ENCODE peak calls at places on chromosomes 12 and 14, in seven cellular contexts. One of them, this sample, is unnamed.

GRCh38 chr12:90355701-90356345 is 599.2 kb downstream of the CCER1 start:
- DNase-seq in OCI-LY7: no peak
- DNase-seq in lung: no peak
- DNase-seq in transverse colon: no peak
- DNase-seq in cardiac muscle cell: no peak
- DNase-seq in breast epithelium: no peak
- DNase-seq in neural progenitor cell: no peak
- DNase-seq in this sample: peak; percentile 4

GRCh38 chr12:60834806-60835205 is 1239.0 kb downstream of the SLC16A7 start:
- DNase-seq in OCI-LY7: no peak
- DNase-seq in lung: no peak
- DNase-seq in transverse colon: no peak
- DNase-seq in cardiac muscle cell: no peak
- DNase-seq in breast epithelium: no peak
- DNase-seq in neural progenitor cell: no peak
- DNase-seq in this sample: no peak

GRCh38 chr14:104724981-104725771 is 1.1 kb downstream of the ADSS1 start:
- DNase-seq in OCI-LY7: no peak
- DNase-seq in lung: no peak
- DNase-seq in transverse colon: peak; percentile 37
- DNase-seq in cardiac muscle cell: peak; percentile 62
- DNase-seq in breast epithelium: no peak
- DNase-seq in neural progenitor cell: peak; percentile 63
- DNase-seq in this sample: peak; percentile 67

GRCh38 chr12:80269953-80270552 is 170.7 kb downstream of the OTOGL start:
- DNase-seq in OCI-LY7: peak; percentile 38
- DNase-seq in lung: no peak
- DNase-seq in transverse colon: no peak
- DNase-seq in cardiac muscle cell: peak; percentile 66
- DNase-seq in breast epithelium: no peak
- DNase-seq in neural progenitor cell: peak; percentile 62
- DNase-seq in this sample: peak; percentile 63

GRCh38 chr14:31990183-31990862 is 86.8 kb upstream of the ARHGAP5 start:
- DNase-seq in OCI-LY7: no peak
- DNase-seq in lung: no peak
- DNase-seq in transverse colon: no peak
- DNase-seq in cardiac muscle cell: peak; percentile 47
- DNase-seq in breast epithelium: no peak
- DNase-seq in neural progenitor cell: no peak
- DNase-seq in this sample: no peak

GRCh38 chr12:45268672-45269406 is 52.9 kb downstream of the ANO6 start:
- DNase-seq in OCI-LY7: peak; percentile 17
- DNase-seq in lung: peak; percentile 77
- DNase-seq in transverse colon: peak; percentile 50
- DNase-seq in cardiac muscle cell: peak; percentile 94
- DNase-seq in breast epithelium: peak; percentile 61
- DNase-seq in neural progenitor cell: peak; percentile 11
- DNase-seq in this sample: peak; percentile 87

GRCh38 chr14:51462182-51462581 is 189.5 kb upstream of the FRMD6 start:
- DNase-seq in OCI-LY7: no peak
- DNase-seq in lung: no peak
- DNase-seq in transverse colon: no peak
- DNase-seq in cardiac muscle cell: no peak
- DNase-seq in breast epithelium: no peak
- DNase-seq in neural progenitor cell: no peak
- DNase-seq in this sample: no peak

GRCh38 chr14:57066887-57067513 is 201.7 kb downstream of the EXOC5 start:
- DNase-seq in OCI-LY7: peak; percentile 4
- DNase-seq in lung: no peak
- DNase-seq in transverse colon: peak; percentile 54
- DNase-seq in cardiac muscle cell: peak; percentile 30
- DNase-seq in breast epithelium: no peak
- DNase-seq in neural progenitor cell: peak; percentile 82
- DNase-seq in this sample: peak; percentile 65

GRCh38 chr12:43805857-43806736 is at the start of gene TWF1:
- DNase-seq in OCI-LY7: peak; percentile 81
- DNase-seq in lung: peak; percentile 88
- DNase-seq in transverse colon: peak; percentile 92
- DNase-seq in cardiac muscle cell: peak; percentile 89
- DNase-seq in breast epithelium: peak; percentile 81
- DNase-seq in neural progenitor cell: peak; percentile 93
- DNase-seq in this sample: peak; percentile 93

GRCh38 chr12:66662179-66662578 is 16.7 kb downstream of the GRIP1 start:
- DNase-seq in OCI-LY7: peak; percentile 72
- DNase-seq in lung: no peak
- DNase-seq in transverse colon: no peak
- DNase-seq in cardiac muscle cell: no peak
- DNase-seq in breast epithelium: no peak
- DNase-seq in neural progenitor cell: no peak
- DNase-seq in this sample: no peak

GRCh38 chr12:101564912-101565311 is 29.9 kb upstream of the MYBPC1 start:
- DNase-seq in OCI-LY7: no peak
- DNase-seq in lung: no peak
- DNase-seq in transverse colon: no peak
- DNase-seq in cardiac muscle cell: peak; percentile 3
- DNase-seq in breast epithelium: no peak
- DNase-seq in neural progenitor cell: no peak
- DNase-seq in this sample: no peak

GRCh38 chr14:22977684-22978486 is 4.5 kb downstream of the AJUBA start:
- DNase-seq in OCI-LY7: no peak
- DNase-seq in lung: peak; percentile 84
- DNase-seq in transverse colon: peak; percentile 52
- DNase-seq in cardiac muscle cell: peak; percentile 89
- DNase-seq in breast epithelium: peak; percentile 63
- DNase-seq in neural progenitor cell: peak; percentile 97
- DNase-seq in this sample: peak; percentile 93

DNA sequence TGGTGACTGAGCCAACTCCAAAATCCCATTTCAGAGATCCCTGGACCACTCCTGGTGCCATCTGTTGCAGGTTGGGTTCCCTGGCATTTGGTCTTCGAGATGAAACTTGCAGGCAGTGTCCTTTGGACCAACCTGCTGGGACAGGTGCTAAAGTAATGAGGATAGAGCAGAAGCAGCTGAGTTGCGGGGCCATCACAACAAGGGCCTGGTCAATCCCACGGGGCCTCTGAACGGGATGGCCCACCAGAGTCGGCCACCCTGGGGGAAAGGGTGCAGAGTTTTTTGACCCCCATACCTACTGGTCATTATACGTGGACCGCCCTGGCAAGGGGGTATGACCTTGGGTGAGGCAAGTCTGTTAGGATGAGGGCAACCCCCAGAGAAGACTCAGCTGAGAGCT is 39.3 kb downstream of the DLK1 start:
- DNase-seq in OCI-LY7: no peak
- DNase-seq in lung: no peak
- DNase-seq in transverse colon: no peak
- DNase-seq in cardiac muscle cell: no peak
- DNase-seq in breast epithelium: no peak
- DNase-seq in neural progenitor cell: no peak
- DNase-seq in this sample: no peak
- TF ChIP-seq CTCF in OCI-LY7: no peak
- TF ChIP-seq CTCF in lung: no peak
- TF ChIP-seq CTCF in transverse colon: no peak
- TF ChIP-seq CTCF in cardiac muscle cell: no peak
- TF ChIP-seq CTCF in breast epithelium: no peak
- TF ChIP-seq CTCF in neural progenitor cell: no peak
- TF ChIP-seq CTCF in this sample: no peak

GRCh38 chr14:68784298-68784910 is 8.5 kb downstream of the ZFP36L1 start:
- DNase-seq in OCI-LY7: no peak
- DNase-seq in lung: no peak
- DNase-seq in transverse colon: peak; percentile 87
- DNase-seq in cardiac muscle cell: no peak
- DNase-seq in breast epithelium: no peak
- DNase-seq in neural progenitor cell: no peak
- DNase-seq in this sample: peak; percentile 92

GRCh38 chr14:68780358-68781160 is 12.3 kb downstream of the ZFP36L1 start:
- DNase-seq in OCI-LY7: peak; percentile 70
- DNase-seq in lung: peak; percentile 57
- DNase-seq in transverse colon: peak; percentile 68
- DNase-seq in cardiac muscle cell: peak; percentile 89
- DNase-seq in breast epithelium: no peak
- DNase-seq in neural progenitor cell: peak; percentile 51
- DNase-seq in this sample: peak; percentile 74

GRCh38 chr14:68781161-68782021 is 11.5 kb downstream of the ZFP36L1 start:
- DNase-seq in OCI-LY7: peak; percentile 39
- DNase-seq in lung: no peak
- DNase-seq in transverse colon: peak; percentile 64
- DNase-seq in cardiac muscle cell: no peak
- DNase-seq in breast epithelium: no peak
- DNase-seq in neural progenitor cell: no peak
- DNase-seq in this sample: peak; percentile 48

GRCh38 chr14:68783408-68784297 is 9.2 kb downstream of the ZFP36L1 start:
- DNase-seq in OCI-LY7: no peak
- DNase-seq in lung: no peak
- DNase-seq in transverse colon: peak; percentile 65
- DNase-seq in cardiac muscle cell: no peak
- DNase-seq in breast epithelium: no peak
- DNase-seq in neural progenitor cell: no peak
- DNase-seq in this sample: peak; percentile 70

DNA sequence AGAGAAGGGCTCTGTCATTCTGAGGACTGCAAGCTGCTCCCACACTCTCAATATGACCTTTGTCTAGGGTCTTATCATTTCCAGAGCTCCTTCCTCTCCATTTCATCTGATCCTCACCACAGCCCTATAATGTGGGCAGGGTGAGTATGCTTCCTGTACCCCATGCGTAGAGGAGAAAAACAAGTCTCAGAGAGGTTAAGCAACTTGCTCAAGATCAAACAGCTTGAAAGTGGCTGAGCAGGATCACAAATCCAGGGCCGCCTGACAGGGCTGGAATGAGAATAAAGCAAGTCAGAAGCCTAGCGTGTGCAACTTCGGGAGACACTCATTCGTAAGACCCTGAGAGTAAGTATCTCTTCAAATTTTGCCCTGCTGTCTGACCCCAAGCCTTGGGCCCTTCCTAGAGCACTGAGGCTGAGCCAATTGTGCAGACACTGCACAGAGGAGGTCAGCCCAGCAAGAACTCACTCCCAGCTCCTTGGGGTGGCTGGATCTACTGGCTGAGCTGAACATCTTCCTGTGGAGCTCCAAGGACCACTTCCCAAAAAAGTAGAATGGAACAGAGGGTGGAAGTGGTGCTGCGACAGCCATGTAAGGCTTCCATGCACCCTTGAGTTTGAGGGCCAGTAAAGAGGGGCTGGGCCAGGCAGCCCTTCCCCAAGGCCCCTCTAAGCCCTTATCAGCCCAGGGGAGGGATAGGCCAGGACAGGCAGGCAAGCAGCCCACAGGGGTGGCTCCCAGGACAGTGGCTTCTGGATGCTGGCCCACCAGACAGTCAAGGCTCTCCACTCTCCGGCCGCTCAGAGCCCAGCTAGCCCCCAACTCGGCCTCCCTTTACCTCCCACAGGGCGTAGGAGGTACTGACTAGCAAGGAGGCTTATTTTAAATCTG is 10.5 kb downstream of the ZFP36L1 start:
- DNase-seq in OCI-LY7: no peak
- DNase-seq in lung: no peak
- DNase-seq in transverse colon: no peak
- DNase-seq in cardiac muscle cell: no peak
- DNase-seq in breast epithelium: no peak
- DNase-seq in neural progenitor cell: no peak
- DNase-seq in this sample: peak; percentile 4
- H3K4me1 ChIP-seq in OCI-LY7: peaks cover 47% of the 10 kb centered on the region
- H3K4me1 ChIP-seq in lung: peaks cover 3% of the 10 kb centered on the region
- H3K4me1 ChIP-seq in transverse colon: peaks cover 68% of the 10 kb centered on the region
- H3K4me1 ChIP-seq in cardiac muscle cell: peaks cover 32% of the 10 kb centered on the region
- H3K4me1 ChIP-seq in breast epithelium: peaks cover 3% of the 10 kb centered on the region
- H3K4me1 ChIP-seq in neural progenitor cell: peaks cover 15% of the 10 kb centered on the region
- H3K4me1 ChIP-seq in this sample: peaks cover 64% of the 10 kb centered on the region

DNA sequence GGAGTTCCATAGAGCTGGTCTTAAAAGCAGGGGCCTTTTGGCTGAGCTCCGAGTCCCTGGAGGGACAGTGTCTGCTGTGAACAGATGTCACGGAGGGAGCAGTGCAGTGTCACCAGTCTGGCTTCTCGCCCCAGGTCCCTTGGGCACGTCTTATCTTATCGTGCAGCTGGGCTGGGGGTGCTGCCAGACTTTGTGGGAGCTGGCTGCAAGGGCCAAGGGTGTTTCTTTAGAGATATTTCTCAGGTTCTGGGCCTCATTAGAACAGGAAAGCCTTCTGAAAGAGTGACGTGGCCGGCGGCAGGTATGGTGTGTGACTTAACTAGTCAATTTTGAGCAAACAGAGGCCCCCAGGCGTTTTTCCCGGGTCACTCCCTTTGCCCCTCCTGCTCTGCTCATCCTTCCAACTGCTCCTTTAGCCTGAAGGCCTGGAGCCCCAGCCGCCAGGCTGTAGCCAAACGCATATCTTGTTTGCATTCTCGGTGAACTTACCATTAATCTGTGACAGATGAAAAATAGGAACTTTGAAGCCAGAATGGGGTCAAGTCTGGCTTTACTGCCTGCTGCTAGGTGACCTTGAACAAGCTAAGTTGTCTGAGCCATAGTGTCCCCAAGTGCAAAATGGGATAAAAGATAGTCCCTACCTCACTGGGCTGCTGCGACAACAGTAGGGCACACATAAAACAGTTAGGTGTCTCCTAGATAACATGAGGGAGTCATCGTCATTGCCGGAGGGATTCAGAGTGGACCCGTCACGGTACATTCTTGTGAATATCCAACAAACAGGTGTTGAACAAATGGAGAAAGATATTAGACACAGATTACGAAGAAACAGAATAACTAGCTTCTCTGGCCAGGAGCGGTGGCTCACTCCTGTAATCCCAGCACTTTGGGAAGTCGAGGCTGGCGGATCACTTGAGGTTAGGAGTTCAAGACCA is 71.4 kb downstream of the NINJ2 start:
- DNase-seq in OCI-LY7: no peak
- DNase-seq in lung: no peak
- DNase-seq in transverse colon: no peak
- DNase-seq in cardiac muscle cell: no peak
- DNase-seq in breast epithelium: no peak
- DNase-seq in neural progenitor cell: no peak
- DNase-seq in this sample: no peak
- H3K4me3 ChIP-seq in OCI-LY7: no peak overlapping the region
- H3K4me3 ChIP-seq in lung: no peak overlapping the region
- H3K4me3 ChIP-seq in transverse colon: no peak overlapping the region
- H3K4me3 ChIP-seq in cardiac muscle cell: no peak overlapping the region
- H3K4me3 ChIP-seq in breast epithelium: no peak overlapping the region
- H3K4me3 ChIP-seq in neural progenitor cell: no peak overlapping the region
- H3K4me3 ChIP-seq in this sample: no peak overlapping the region

DNA sequence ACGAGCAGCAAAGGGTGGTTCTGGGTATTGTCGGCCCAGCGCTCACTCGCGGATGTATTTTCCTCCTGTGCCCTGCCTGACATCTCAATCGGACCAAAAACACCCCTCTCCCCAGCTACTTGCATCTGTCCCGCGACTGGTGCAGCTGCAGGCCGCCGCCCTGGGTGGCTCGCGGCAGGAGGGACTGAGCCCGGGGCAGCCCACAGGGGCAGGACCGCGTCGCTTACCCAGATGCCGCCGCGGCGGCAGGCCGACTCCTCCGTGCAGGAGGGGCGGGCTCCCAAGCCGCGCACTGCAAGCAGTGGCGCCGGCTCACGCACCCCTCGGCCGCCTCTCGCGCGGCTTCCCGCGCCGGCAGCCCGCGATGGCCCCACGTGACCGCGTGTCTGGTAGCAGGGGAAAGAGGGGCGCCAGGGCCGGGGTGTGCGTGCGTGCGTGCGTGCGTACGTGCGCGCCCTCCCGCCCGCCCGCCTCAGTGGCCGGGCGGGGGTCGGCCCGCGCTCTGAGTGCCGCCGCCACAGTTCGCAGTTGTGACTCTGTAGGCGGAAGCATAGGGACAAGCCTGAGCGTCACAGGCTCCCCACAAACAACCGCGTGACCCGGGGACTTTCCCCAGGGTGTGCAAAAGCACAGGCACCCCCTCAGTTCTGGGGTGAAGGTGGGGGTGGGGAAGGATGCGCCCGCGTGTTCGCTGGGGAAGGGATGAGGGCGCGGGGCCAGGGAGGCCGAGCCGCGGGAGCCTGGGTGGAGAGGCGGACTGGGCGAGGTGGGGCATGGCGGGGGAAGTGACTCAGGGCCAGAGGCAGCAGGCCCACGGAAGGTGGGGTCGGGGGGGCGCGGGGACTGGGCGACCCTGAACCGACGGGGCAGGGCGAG is at the start of gene ZBTB25:
- DNase-seq in OCI-LY7: peak; percentile 92
- DNase-seq in lung: peak; percentile 89
- DNase-seq in transverse colon: peak; percentile 91
- DNase-seq in cardiac muscle cell: peak; percentile 96
- DNase-seq in breast epithelium: peak; percentile 85
- DNase-seq in neural progenitor cell: peak; percentile 96
- DNase-seq in this sample: peak; percentile 97
- TF ChIP-seq CTCF in OCI-LY7: no peak
- TF ChIP-seq CTCF in lung: no peak
- TF ChIP-seq CTCF in transverse colon: no peak
- TF ChIP-seq CTCF in cardiac muscle cell: no peak
- TF ChIP-seq CTCF in breast epithelium: no peak
- TF ChIP-seq CTCF in neural progenitor cell: no peak
- TF ChIP-seq CTCF in this sample: no peak

This sample was measured in hepatocyte.